ENCODE peak calls at places on chromosomes 4 and X, in four cellular contexts. One of them, this sample, is unnamed.

GRCh38 chr4:55409468-55410171 is 13.9 kb downstream of the TMEM165 start:
- DNase-seq in HuH-7: no peak
- DNase-seq in left ventricle myocardium superior: no peak
- DNase-seq in NCI-H187 treated with DMSO at 0.1 percent for 48 hours: no peak
- DNase-seq in this sample: no peak

GRCh38 chrX:149491812-149492211 is 13.3 kb downstream of the IDS start:
- DNase-seq in HuH-7: no peak
- DNase-seq in left ventricle myocardium superior: no peak
- DNase-seq in NCI-H187 treated with DMSO at 0.1 percent for 48 hours: no peak
- DNase-seq in this sample: no peak

GRCh38 chrX:100685284-100685996 is 41.4 kb downstream of the SRPX2 start:
- DNase-seq in NCI-H187 treated with DMSO at 0.1 percent for 48 hours: peak
- DNase-seq in HuH-7: peak
- DNase-seq in left ventricle myocardium superior: no peak
- DNase-seq in this sample: peak

GRCh38 chrX:10098235-10098819 is 58.4 kb upstream of the CLCN4 start:
- DNase-seq in left ventricle myocardium superior: no peak
- DNase-seq in HuH-7: no peak
- DNase-seq in NCI-H187 treated with DMSO at 0.1 percent for 48 hours: no peak
- DNase-seq in this sample: no peak

GRCh38 chr4:20367446-20367845 is 115.7 kb downstream of the SLIT2 start:
- DNase-seq in HuH-7: no peak
- DNase-seq in left ventricle myocardium superior: no peak
- DNase-seq in NCI-H187 treated with DMSO at 0.1 percent for 48 hours: no peak
- DNase-seq in this sample: no peak

GRCh38 chr4:71814433-71814832 is 30.6 kb upstream of the GC start:
- DNase-seq in left ventricle myocardium superior: no peak
- DNase-seq in HuH-7: no peak
- DNase-seq in NCI-H187 treated with DMSO at 0.1 percent for 48 hours: no peak
- DNase-seq in this sample: no peak

GRCh38 chr4:19358015-19358414 is 893.7 kb upstream of the SLIT2 start:
- DNase-seq in left ventricle myocardium superior: no peak
- DNase-seq in NCI-H187 treated with DMSO at 0.1 percent for 48 hours: no peak
- DNase-seq in HuH-7: no peak
- DNase-seq in this sample: no peak

GRCh38 chr4:20890752-20891151 is 190.5 kb downstream of the PACRGL start:
- DNase-seq in left ventricle myocardium superior: no peak
- DNase-seq in NCI-H187 treated with DMSO at 0.1 percent for 48 hours: no peak
- DNase-seq in HuH-7: no peak
- DNase-seq in this sample: no peak

GRCh38 chr4:87071401-87071800 is 136.6 kb downstream of the AFF1 start:
- DNase-seq in NCI-H187 treated with DMSO at 0.1 percent for 48 hours: no peak
- DNase-seq in HuH-7: no peak
- DNase-seq in left ventricle myocardium superior: no peak
- DNase-seq in this sample: no peak

GRCh38 chr4:80202190-80202711 is 4.9 kb downstream of the PRDM8 start:
- DNase-seq in left ventricle myocardium superior: peak
- DNase-seq in NCI-H187 treated with DMSO at 0.1 percent for 48 hours: no peak
- DNase-seq in HuH-7: peak
- DNase-seq in this sample: no peak

This sample was measured in SK-N-MC.